ENCODE peak calls at places on chromosomes 4 and X, in four cellular contexts. Z, Y, H and C are unnamed samples. For H4K20me1, the result is how much of the 10 kb centered on the place peaks cover.

GRCh38 chr4:45897934-45898585 is 225.8 kb downstream of the GABRG1 start:
- DNase-seq in Z (no peak), H (no peak), Y (no peak), C (no peak)

GRCh38 chr4:87377816-87378215 is 13.2 kb downstream of the HSD17B11 start:
- DNase-seq in Y (no peak), Z (no peak), H (no peak), C (no peak)

GRCh38 chr4:153595894-153596601 is 88.0 kb upstream of the TLR2 start:
- DNase-seq in Z (no peak), Y (no peak), H (no peak), C (peak)

GRCh38 chr4:84503495-84504437 is 4.7 kb upstream of the NKX6-1 start:
- DNase-seq in Y (no peak), Z (peak), H (peak), C (no peak)

GRCh38 chr4:89158884-89159503 is 47.7 kb downstream of the TIGD2 start:
- DNase-seq in Z (peak), Y (no peak), H (peak), C (no peak)

GRCh38 chr4:183260491-183261151 is 59.5 kb downstream of the CLDN22 start:
- DNase-seq in Y (no peak), H (no peak), Z (no peak), C (no peak)

GRCh38 chrX:131277543-131278115 is 11.5 kb downstream of the IGSF1 start:
- DNase-seq in H (no peak), Y (no peak), Z (no peak), C (no peak)

GRCh38 chrX:141638601-141639000 is 49.1 kb downstream of the SPANXA2 start:
- DNase-seq in Y (peak), H (no peak), Z (no peak), C (no peak)

GRCh38 chr4:8728536-8729407 is 136.2 kb downstream of the CPZ start:
- DNase-seq in H (no peak), Y (peak), Z (no peak), C (no peak)

GRCh38 chrX:40091691-40092421 is 5.9 kb downstream of the BCOR start:
- DNase-seq in Z (no peak), H (no peak), Y (peak), C (no peak)

GRCh38 chr4:107131295-107131694 is 95.2 kb upstream of the DKK2 start:
- DNase-seq in H (peak), Z (peak), Y (no peak), C (no peak)

GRCh38 chr4:13299343-13299742 is 184.8 kb downstream of the RAB28 start:
- DNase-seq in Z (no peak), H (no peak), Y (no peak), C (no peak)

GRCh38 chr4:20354120-20354519 is 102.4 kb downstream of the SLIT2 start:
- DNase-seq in H (no peak), Y (no peak), Z (no peak), C (no peak)

DNA sequence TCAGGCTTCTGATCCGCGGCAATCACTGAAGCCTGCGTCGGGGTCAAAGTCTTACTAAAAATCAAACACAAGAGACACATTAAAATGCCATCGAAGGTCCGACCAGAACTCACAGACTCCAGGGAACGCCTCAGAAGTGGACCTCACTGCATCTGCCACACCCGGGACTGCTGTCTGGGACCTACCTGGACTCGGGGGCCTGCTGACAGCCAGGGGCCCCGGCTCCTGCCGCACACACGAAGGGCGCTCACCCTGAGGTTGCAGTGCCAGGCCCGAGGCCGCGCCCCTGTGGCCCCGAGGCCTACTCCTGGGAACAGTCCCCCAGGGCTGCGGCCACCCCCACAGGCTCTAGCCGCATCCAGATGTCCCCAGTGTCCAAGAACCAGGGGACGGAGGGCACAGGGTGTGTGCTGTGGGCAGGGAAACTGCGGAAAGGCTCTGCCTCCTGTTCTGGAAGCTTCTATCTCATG is 7.4 kb downstream of the CTBP1 start:
- DNase-seq in Z (no peak), Y (no peak), H (no peak), C (no peak)
- H4K20me1 ChIP-seq in Z (under half), Y (under half), H (half or more), C (under half)

DNA sequence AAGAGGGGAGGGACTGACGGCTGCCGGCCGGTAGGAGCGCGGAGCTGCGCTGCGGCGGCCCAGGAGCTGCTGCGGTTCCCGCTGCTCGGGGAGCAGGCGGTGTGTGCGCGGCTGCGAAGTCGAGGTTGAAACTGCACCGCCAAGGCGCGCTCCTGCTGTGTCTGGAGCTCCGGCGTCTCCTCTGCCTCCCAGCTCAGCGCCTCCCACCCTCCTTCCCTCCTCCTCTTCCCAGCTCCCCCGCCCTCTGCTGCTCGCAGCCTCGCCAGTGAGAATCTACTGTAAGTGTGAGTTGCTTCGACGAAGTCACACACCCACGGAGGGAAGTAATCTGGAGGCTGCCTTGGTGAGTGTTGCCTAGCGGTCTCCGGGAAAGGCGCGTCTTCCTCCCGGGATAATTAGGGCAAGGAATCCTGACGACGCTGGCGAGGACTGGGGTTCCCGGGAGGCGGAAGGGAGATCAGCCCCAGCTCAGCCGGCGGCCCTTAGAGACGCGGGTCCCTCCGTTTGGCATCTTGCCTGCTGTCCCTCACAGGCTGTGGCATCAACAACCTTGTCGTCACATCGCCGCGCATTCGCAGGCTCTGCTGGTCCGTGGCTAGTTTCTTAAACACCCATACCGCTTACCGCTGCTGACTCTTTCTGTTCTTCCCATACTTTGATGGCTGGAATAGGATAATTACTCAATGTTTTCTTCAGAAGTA is at the start of gene EPHA5:
- DNase-seq in Y (peak), Z (peak), H (peak), C (no peak)
- H4K20me1 ChIP-seq in Y (under half), Z (under half), H (under half), C (under half)

DNA sequence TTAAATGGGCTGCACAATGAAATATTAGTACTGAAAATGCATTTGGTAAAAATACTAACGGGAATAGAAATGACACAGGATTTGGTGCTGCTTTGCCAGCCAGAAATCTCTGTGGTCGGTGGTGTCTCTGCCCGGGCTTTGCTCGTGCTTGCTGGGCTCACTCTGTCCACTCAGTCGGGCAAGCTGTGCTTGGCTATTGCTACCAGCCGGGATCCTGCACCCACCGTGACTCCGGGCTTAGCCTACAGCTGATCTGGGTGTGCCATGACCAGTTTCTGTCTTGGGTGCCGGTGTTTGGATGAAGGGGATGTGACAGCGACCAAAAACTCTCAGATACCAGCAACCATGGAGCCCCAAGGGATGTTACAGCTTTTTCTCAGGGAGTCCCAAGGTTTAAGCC is 487.7 kb downstream of the TECRL start:
- DNase-seq in Y (no peak), H (no peak), Z (no peak), C (no peak)
- H4K20me1 ChIP-seq in Y (under half), H (under half), Z (under half), C (under half)

GRCh38 chrX:46811101-46811500 is 25.7 kb upstream of the RP2 start:
- DNase-seq in Y (no peak), Z (peak), H (no peak), C (no peak)
- H4K20me1 ChIP-seq in Y (under half), Z (under half), H (under half), C (under half)

GRCh38 chr4:3527914-3528876 is 4.0 kb downstream of the LRPAP1 start:
- DNase-seq in Z (no peak), H (no peak), Y (no peak), C (no peak)
- H4K20me1 ChIP-seq in Z (under half), H (half or more), Y (under half), C (under half)

DNA sequence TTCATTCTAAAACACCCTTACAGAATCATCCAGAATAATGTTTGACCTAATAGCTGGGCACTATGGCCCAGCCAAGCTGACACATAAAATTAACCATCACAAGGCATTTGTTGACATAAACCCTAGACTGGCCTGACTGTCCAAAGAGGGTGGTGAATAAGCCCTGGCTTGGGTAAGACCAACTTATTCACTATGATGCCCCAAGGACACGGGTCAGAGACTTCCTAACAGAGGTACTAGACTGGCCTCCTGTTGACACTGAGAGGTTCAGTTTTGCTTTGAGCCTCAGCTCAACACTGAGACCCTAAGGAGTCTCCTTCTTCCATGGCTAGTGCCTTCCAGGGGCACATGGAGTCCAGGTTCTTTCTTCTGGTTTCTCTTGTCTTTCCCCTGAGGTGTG is 21.3 kb downstream of the FGF2 start:
- DNase-seq in H (no peak), Z (no peak), Y (no peak), C (no peak)
- H4K20me1 ChIP-seq in H (under half), Z (under half), Y (under half), C (under half)

DNA sequence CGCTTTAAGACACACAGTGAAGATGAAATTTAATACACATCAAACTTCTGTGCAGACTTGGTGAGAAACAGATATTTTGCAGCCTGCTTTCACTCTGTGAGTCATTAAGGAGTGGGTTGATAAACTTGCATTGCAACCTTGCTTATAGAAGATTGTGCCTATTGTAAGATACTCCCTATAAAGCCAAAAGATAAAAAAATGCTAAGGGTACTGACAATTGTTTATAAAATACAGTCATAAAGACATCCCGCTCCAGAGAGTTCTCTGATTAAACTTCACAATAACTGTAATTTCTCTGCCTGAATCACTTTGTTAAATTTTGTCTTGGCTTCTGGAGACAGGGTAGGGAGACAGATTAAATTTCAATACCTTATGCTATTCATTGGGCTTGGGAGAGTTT is 49.1 kb downstream of the GALNT7 start:
- DNase-seq in H (peak), Y (no peak), Z (peak), C (no peak)
- H4K20me1 ChIP-seq in H (under half), Y (under half), Z (under half), C (under half)

DNA sequence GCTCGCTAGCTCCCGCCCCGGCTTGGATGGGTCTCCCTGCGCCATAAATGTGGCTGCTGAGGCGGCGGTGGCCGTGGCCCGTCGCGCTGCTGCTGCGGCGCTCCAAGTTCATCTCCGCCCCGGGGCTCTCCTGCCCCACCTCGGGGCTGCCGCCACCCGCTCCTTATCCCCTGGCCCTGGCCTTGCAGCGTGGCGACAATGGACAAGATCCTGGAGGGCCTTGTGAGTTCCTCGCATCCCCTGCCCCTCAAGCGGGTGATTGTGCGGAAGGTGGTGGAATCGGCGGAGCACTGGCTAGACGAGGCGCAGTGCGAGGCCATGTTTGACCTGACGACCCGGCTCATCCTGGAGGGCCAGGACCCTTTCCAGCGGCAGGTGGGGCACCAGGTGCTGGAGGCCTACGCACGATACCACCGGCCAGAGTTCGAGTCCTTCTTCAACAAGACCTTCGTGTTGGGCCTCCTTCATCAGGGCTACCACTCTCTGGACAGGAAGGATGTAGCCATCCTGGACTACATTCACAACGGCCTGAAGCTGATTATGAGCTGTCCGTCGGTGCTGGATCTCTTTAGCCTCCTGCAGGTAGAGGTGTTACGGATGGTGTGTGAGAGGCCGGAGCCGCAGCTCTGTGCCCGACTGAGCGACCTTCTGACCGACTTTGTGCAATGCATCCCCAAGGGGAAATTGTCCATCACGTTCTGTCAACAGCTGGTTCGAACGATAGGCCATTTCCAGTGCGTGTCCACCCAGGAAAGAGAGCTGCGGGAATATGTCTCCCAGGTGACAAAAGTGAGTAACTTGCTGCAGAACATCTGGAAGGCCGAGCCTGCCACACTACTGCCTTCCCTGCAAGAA is 763 bp downstream of the USP38 start:
- DNase-seq in H (no peak), Z (peak), Y (peak), C (no peak)
- H4K20me1 ChIP-seq in H (under half), Z (under half), Y (under half), C (under half)